ENCODE peak calls at places on chromosomes 5 and 9, in seven cellular contexts. F, I, K, L, N, U and Y are unnamed samples.
A peak's percentile ranks its signal among the peaks of the same experiment; 100 is the strongest.

GRCh38 chr5:81286059-81286617 is 15.2 kb upstream of the ZCCHC9 start:
- DNase-seq in U (peak; percentile 55), F (no peak), N (no peak), K (no peak), I (peak; percentile 15), L (no peak), Y (no peak)

GRCh38 chr5:180332051-180332517 is 21.1 kb downstream of the GFPT2 start:
- DNase-seq in U (no peak), N (no peak), F (no peak), I (peak; percentile 93), L (no peak), K (no peak), Y (no peak)

GRCh38 chr5:90549223-90549622 is 9.4 kb upstream of the ADGRV1 start:
- DNase-seq in L (no peak), I (no peak), U (no peak), K (no peak), F (no peak), N (no peak), Y (no peak)

GRCh38 chr9:38287420-38287985 is 105.0 kb upstream of the ALDH1B1 start:
- DNase-seq in I (no peak), L (no peak), N (no peak), F (peak; percentile 25), K (no peak), U (no peak), Y (no peak)

GRCh38 chr9:106878943-106879916 is 16.3 kb downstream of the ZNF462 start:
- DNase-seq in L (peak; percentile 57), U (peak; percentile 24), F (peak; percentile 90), K (no peak), I (no peak), N (peak; percentile 92), Y (peak; percentile 63)

GRCh38 chr5:133337795-133338445 is 274.4 kb downstream of the FSTL4 start:
- DNase-seq in K (no peak), L (no peak), I (no peak), N (no peak), U (no peak), F (no peak), Y (no peak)

GRCh38 chr9:16870606-16871357 is at the start of gene BNC2:
- DNase-seq in K (peak; percentile 67), F (no peak), N (no peak), I (peak; percentile 89), U (no peak), L (peak; percentile 38), Y (no peak)

GRCh38 chr5:3348576-3349535 is 246.8 kb upstream of the IRX1 start:
- DNase-seq in F (no peak), N (no peak), U (no peak), K (no peak), I (no peak), L (no peak), Y (no peak)

GRCh38 chr9:78574354-78575036 is 277.6 kb downstream of the PSAT1 start:
- DNase-seq in I (no peak), L (no peak), U (no peak), K (no peak), F (no peak), N (no peak), Y (no peak)

GRCh38 chr5:147835386-147835798 is 3.9 kb upstream of the SPINK1 start:
- DNase-seq in K (no peak), U (no peak), F (peak; percentile 18), N (peak; percentile 55), L (peak; percentile 77), I (no peak), Y (peak; percentile 7)

GRCh38 chr9:74663456-74663855 is 166.3 kb downstream of the RORB start:
- DNase-seq in L (no peak), I (no peak), F (no peak), U (no peak), K (no peak), N (no peak), Y (no peak)

GRCh38 chr9:76441551-76442322 is 17.2 kb upstream of the GCNT1 start:
- DNase-seq in U (peak; percentile 56), L (no peak), I (peak; percentile 17), F (peak; percentile 40), K (no peak), N (no peak), Y (no peak)

GRCh38 chr5:14659821-14660607 is 4.5 kb upstream of the OTULIN start:
- DNase-seq in N (no peak), L (no peak), F (peak; percentile 96), K (no peak), I (no peak), U (no peak), Y (no peak)

GRCh38 chr5:60533789-60534188 is 166.2 kb downstream of the DEPDC1B start:
- DNase-seq in F (no peak), N (no peak), U (no peak), I (no peak), K (no peak), L (no peak), Y (no peak)